ENCODE peak calls at places on chromosome 2, in five cellular contexts. B, O, U, D and T are unnamed samples.

GRCh38 chr2:203533696-203534471 is 1.2 kb downstream of the RAPH1 start:
- DNase-seq in B (no peak), D (peak; percentile 81), U (peak; percentile 71), O (no peak), T (no peak)

GRCh38 chr2:19749507-19749836 is 152.3 kb downstream of the TTC32 start:
- DNase-seq in U (no peak), D (no peak), O (no peak), B (no peak), T (peak; percentile 53)

GRCh38 chr2:170823800-170824153 is 7.1 kb downstream of the GAD1 start:
- DNase-seq in D (no peak), B (no peak), O (no peak), U (no peak), T (no peak)

GRCh38 chr2:43311276-43311675 is 84.9 kb upstream of the ZFP36L2 start:
- DNase-seq in O (no peak), D (peak; percentile 72), U (peak; percentile 45), B (no peak), T (peak; percentile 42)

GRCh38 chr2:43467889-43468288 is 127.9 kb downstream of the THADA start:
- DNase-seq in U (peak; percentile 81), O (no peak), B (no peak), D (peak; percentile 57), T (no peak)

GRCh38 chr2:12441750-12442626 is 274.7 kb upstream of the TRIB2 start:
- DNase-seq in B (no peak), U (no peak), D (no peak), O (no peak), T (no peak)

GRCh38 chr2:202760848-202761247 is 110.7 kb downstream of the ICA1L start:
- DNase-seq in O (no peak), U (no peak), D (no peak), B (no peak), T (no peak)

GRCh38 chr2:236237468-236238190 is 26.6 kb downstream of the ASB18 start:
- DNase-seq in U (no peak), B (no peak), O (no peak), D (no peak), T (no peak)

GRCh38 chr2:156083707-156084494 is 248.6 kb downstream of the NR4A2 start:
- DNase-seq in B (peak; percentile 21), U (peak; percentile 2), O (no peak), D (no peak), T (no peak)

GRCh38 chr2:150630587-150631235 is 143.2 kb upstream of the RND3 start:
- DNase-seq in U (peak; percentile 81), D (no peak), B (no peak), O (no peak), T (no peak)

GRCh38 chr2:37984589-37984988 is 59.5 kb downstream of the RMDN2 start:
- DNase-seq in O (no peak), B (no peak), U (peak; percentile 52), D (peak; percentile 71), T (no peak)

GRCh38 chr2:56682397-56682760 is 498.6 kb downstream of the CCDC85A start:
- DNase-seq in D (no peak), U (no peak), O (no peak), B (no peak), T (no peak)

GRCh38 chr2:37573818-37574388 is 97.5 kb downstream of the CDC42EP3 start:
- DNase-seq in U (no peak), O (no peak), D (peak; percentile 68), B (no peak), T (no peak)

GRCh38 chr2:71716697-71717624 is 263.6 kb downstream of the DYSF start:
- DNase-seq in D (peak; percentile 79), B (peak; percentile 38), U (peak; percentile 93), O (no peak), T (peak; percentile 98)

GRCh38 chr2:173184031-173185004 is 108.7 kb downstream of the MAP3K20 start:
- DNase-seq in B (peak; percentile 43), O (no peak), U (peak; percentile 99), D (peak; percentile 99), T (peak; percentile 89)

GRCh38 chr2:74835831-74836674 is 2.1 kb downstream of the HK2 start:
- DNase-seq in B (peak; percentile 34), U (peak; percentile 61), D (peak; percentile 56), O (no peak), T (no peak)

GRCh38 chr2:63654959-63655358 is 66.2 kb downstream of the MDH1 start:
- DNase-seq in B (no peak), O (no peak), U (peak; percentile 77), D (peak; percentile 9), T (no peak)

GRCh38 chr2:172102159-172102857 is 392 bp downstream of the DLX2 start:
- DNase-seq in U (peak; percentile 91), D (no peak), O (no peak), B (no peak), T (peak; percentile 67)

GRCh38 chr2:204249437-204249836 is 295.8 kb upstream of the PARD3B start:
- DNase-seq in D (no peak), U (no peak), O (no peak), B (no peak), T (no peak)

GRCh38 chr2:234136461-234136860 is 86.0 kb downstream of the SPP2 start:
- DNase-seq in D (no peak), B (no peak), O (no peak), U (no peak), T (no peak)

GRCh38 chr2:42618972-42619371 is 50.5 kb downstream of the MTA3 start:
- DNase-seq in B (no peak), O (no peak), D (peak; percentile 44), U (peak; percentile 72), T (no peak)

GRCh38 chr2:62964050-62964449 is 86.6 kb upstream of the OTX1 start:
- DNase-seq in O (no peak), U (no peak), D (no peak), B (no peak), T (no peak)

GRCh38 chr2:8677646-8678592 is 3.9 kb upstream of the ID2 start:
- DNase-seq in O (no peak), B (peak; percentile 73), U (peak; percentile 82), D (peak; percentile 58), T (peak; percentile 80)

GRCh38 chr2:96436961-96437360 is 68.2 kb downstream of the NEURL3 start:
- DNase-seq in U (no peak), D (no peak), B (no peak), O (no peak), T (no peak)

GRCh38 chr2:234422895-234423505 is 73.9 kb downstream of the ARL4C start:
- DNase-seq in U (no peak), B (no peak), D (no peak), O (peak; percentile 61), T (no peak)

GRCh38 chr2:191782351-191782750 is 64.5 kb downstream of the CAVIN2 start:
- DNase-seq in O (no peak), B (no peak), U (no peak), D (no peak), T (no peak)

GRCh38 chr2:68832161-68832869 is 38.9 kb downstream of the BMP10 start:
- DNase-seq in D (peak; percentile 67), U (peak; percentile 22), O (peak; percentile 15), B (peak; percentile 44), T (peak; percentile 70)

GRCh38 chr2:31277621-31278020 is 43.7 kb downstream of the EHD3 start:
- DNase-seq in D (no peak), O (no peak), U (no peak), B (no peak), T (no peak)

GRCh38 chr2:141021109-141021508 is 1109.7 kb downstream of the LRP1B start:
- DNase-seq in B (no peak), D (peak; percentile 79), O (no peak), U (peak; percentile 88), T (no peak)

DNA sequence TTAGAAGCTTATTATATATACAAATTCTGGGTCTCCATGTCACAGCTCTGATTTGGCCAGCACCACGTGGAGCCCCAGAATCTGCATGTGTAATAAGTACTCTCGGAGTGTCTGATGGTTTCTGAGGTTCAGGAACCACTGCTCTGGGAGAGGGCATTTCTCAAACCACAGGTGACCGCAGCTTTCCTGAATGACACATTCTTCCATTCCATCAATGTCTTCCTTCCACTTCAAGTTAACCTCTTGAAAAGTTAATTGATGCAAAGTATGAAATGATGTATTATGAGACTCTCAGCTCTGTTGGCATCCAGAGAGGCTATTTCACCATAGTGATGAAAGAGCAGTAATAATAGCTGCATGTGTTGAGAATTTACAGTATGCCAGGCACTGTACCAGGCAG is 61.3 kb upstream of the CRIM1 start:
- DNase-seq in O (no peak), U (no peak), D (no peak), B (no peak), T (no peak)
- H3K4me1 ChIP-seq in O (no peaks in the 10 kb centered on the region), U (no peaks in the 10 kb centered on the region), D (no peaks in the 10 kb centered on the region), B (no peaks in the 10 kb centered on the region), T (no peaks in the 10 kb centered on the region)

DNA sequence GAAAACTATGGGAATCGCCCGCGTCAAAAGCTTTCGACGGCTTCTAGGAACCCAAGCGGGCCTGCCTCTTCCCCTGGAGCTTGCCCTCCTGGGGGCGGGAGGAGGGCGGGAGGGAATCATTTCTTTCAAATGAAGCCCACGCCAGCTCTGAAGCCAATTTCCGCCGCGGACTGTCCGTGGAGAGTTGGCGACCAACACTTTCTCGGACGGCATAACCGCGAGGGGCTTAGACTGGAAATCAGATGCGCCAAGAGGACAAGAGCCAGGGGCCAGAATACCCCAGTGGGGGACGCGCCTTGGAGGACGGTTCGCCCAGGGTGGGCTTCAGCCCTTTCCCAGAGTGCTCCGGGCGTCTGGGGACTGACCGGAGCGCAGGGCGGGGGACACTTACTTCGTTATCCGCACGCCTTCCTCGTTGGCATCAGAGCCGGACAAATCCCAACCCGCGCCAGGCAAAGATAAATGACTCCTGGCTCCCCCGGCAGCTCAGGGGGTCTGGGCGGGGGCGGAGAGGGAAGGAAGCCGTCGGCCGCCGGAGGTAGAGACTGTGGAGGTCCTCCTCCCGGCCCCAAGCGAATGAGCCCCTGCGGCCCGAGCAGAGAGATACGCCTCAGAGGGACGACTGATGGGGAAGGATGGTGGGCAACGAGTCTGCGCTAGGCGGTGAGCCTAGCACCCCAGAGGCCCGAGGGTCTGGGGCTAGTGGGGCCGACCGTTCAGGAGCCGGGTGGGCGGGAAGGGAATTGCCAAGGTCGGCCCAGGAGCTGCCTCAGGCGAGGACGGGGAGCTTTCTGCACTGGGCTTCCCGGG is 4.6 kb upstream of the SATB2 start:
- DNase-seq in D (no peak), B (peak; percentile 31), U (no peak), O (no peak), T (no peak)
- H3K27me3 ChIP-seq in D (peaks cover 40% of the 10 kb centered on the region), B (peaks cover 12% of the 10 kb centered on the region), U (no peaks in the 10 kb centered on the region), O (peaks cover 81% of the 10 kb centered on the region), T (peaks cover 40% of the 10 kb centered on the region)

DNA sequence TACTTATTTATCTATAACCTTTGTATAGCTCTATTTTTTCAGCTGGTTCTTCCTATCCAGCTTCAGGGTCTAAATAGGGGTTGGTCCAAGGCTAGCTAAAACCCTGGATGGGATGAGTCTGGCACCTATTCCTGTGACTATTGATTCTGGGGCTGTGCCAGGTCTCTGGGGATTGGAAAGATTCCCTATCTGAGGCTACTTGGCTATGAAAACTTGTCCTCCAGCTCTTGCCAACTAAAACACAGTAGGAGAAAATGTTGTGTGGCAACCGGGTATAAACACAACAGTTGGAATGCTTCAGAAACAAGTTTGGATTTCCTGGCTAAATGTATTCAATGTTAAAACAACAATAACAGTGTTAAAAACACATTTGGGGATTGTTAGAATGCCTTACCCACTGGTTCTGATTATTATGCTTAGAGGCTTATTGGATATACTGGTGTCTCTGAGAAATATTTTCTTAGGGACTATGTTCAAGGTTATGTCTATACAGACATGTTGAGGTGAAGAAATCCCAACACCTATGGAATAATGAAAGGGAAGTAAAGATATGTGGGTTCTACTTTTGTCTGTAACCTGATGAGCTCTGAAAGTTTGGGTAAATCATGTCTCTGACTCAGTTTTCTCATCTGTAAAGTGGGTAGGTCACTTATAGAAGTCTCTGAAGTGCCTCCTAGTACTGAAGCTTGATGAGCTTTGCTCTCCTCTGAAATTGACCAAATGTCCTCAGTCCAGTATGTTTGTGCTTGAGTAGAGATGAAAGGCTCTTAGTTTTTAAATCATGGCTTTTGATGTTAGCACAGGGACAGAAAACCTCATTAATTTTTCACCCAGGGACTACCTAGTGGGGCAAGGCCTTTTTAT is 460.7 kb downstream of the MTX2 start:
- DNase-seq in U (peak; percentile 80), B (no peak), O (no peak), D (peak; percentile 20), T (no peak)
- H3K4me1 ChIP-seq in U (peaks cover 9% of the 10 kb centered on the region), B (no peaks in the 10 kb centered on the region), O (no peaks in the 10 kb centered on the region), D (no peaks in the 10 kb centered on the region), T (no peaks in the 10 kb centered on the region)

GRCh38 chr2:240045098-240045497 is 8.2 kb downstream of the OR6B3 start:
- DNase-seq in B (no peak), O (no peak), D (no peak), U (no peak), T (no peak)
- H3K27me3 ChIP-seq in B (no peaks in the 10 kb centered on the region), O (peaks cover 8% of the 10 kb centered on the region), D (no peaks in the 10 kb centered on the region), U (peaks cover 42% of the 10 kb centered on the region), T (no peaks in the 10 kb centered on the region)